ENCODE peak calls at places on chromosomes 16 and 17, in five cellular contexts. H, U, D, Y and A are unnamed samples.
A peak's percentile ranks its signal among the peaks of the same experiment; 100 is the strongest.

GRCh38 chr16:64544859-64545258 is 577.0 kb downstream of the CDH11 start:
- DNase-seq in D (no peak), H (no peak), U (no peak), Y (no peak), A (no peak)

GRCh38 chr16:3553138-3553923 is 23.9 kb downstream of the NLRC3 start:
- DNase-seq in D (peak; percentile 75), U (no peak), H (peak; percentile 4), Y (no peak), A (peak; percentile 74)

GRCh38 chr17:77036841-77037381 is 103.9 kb upstream of the SEC14L1 start:
- DNase-seq in Y (no peak), D (no peak), H (no peak), U (peak; percentile 98), A (no peak)

GRCh38 chr17:81885454-81885853 is 5.9 kb downstream of the ALYREF start:
- DNase-seq in Y (no peak), H (no peak), D (no peak), U (no peak), A (no peak)

GRCh38 chr16:48164907-48165715 is 9.3 kb upstream of the ABCC12 start:
- DNase-seq in H (peak; percentile 65), U (peak; percentile 82), Y (peak; percentile 77), D (peak; percentile 49), A (peak; percentile 87)

GRCh38 chr17:82315703-82316358 is 1.6 kb downstream of the CD7 start:
- DNase-seq in H (no peak), D (no peak), Y (no peak), U (peak; percentile 28), A (no peak)

GRCh38 chr17:68101075-68101991 is 65.8 kb downstream of the KPNA2 start:
- DNase-seq in Y (peak; percentile 71), U (peak; percentile 94), D (peak; percentile 86), H (peak; percentile 93), A (peak; percentile 100)

GRCh38 chr16:4675864-4676786 is 17.2 kb upstream of the NUDT16L1 start:
- DNase-seq in Y (no peak), D (no peak), U (no peak), H (no peak), A (no peak)

GRCh38 chr17:76240461-76241204 is at the start of gene RNF157:
- DNase-seq in U (peak; percentile 49), Y (peak; percentile 81), D (no peak), H (peak; percentile 48), A (peak; percentile 91)

GRCh38 chr16:28923652-28924398 is 1.2 kb downstream of the RABEP2 start:
- DNase-seq in D (no peak), H (no peak), Y (no peak), U (no peak), A (no peak)

GRCh38 chr17:58161566-58161965 is 5.2 kb upstream of the OR4D2 start:
- DNase-seq in Y (no peak), D (no peak), U (no peak), H (no peak), A (no peak)

GRCh38 chr17:78996781-78997201 is 12.8 kb downstream of the CANT1 start:
- DNase-seq in Y (no peak), D (no peak), U (no peak), H (no peak), A (no peak)

GRCh38 chr17:1077536-1078061 is 80.7 kb downstream of the TIMM22 start:
- DNase-seq in D (no peak), U (no peak), Y (no peak), H (no peak), A (peak; percentile 48)

GRCh38 chr17:75124819-75125162 is 6.8 kb downstream of the NT5C start:
- DNase-seq in D (no peak), U (no peak), H (no peak), Y (no peak), A (no peak)

GRCh38 chr16:56780646-56781045 is 50.7 kb downstream of the NUP93 start:
- DNase-seq in U (no peak), Y (no peak), H (no peak), D (no peak), A (no peak)

DNA sequence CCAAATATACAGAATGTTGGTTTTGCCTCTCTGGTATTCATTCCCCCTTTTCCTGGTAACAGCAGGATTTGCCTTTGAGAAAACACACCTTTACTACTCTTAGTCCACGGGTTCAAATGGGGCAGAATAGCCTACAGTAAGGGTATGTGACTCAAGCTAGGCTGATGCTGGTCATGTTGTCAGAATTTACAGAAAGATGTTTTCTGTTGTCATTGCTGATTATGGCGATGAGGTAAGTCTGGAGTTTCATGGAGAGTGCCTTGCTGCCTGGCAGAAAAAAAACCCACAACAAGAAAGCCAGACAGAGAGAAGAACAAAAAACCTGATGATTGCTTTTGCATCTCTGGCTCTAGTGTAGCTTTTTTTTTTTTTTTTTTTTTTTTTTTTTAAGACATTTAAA is 48.0 kb downstream of the SLC6A4 start:
- DNase-seq in D (no peak), Y (no peak), U (peak; percentile 95), H (no peak), A (no peak)
- H4K91ac ChIP-seq in D (no peak overlapping the region), Y (no peak overlapping the region), U (no peak overlapping the region), H (no peak overlapping the region), A (no peak overlapping the region)

GRCh38 chr16:567362-568256 is 804 bp downstream of the NHLRC4 start:
- DNase-seq in Y (no peak), D (no peak), U (no peak), H (no peak), A (no peak)

GRCh38 chr16:568401-569258 is 1.1 kb upstream of the PIGQ start:
- DNase-seq in U (no peak), D (no peak), Y (no peak), H (no peak), A (no peak)

GRCh38 chr16:572865-573650 is 3.3 kb downstream of the PIGQ start:
- DNase-seq in Y (no peak), U (no peak), H (no peak), D (no peak), A (no peak)

GRCh38 chr16:566475-567361 is at the start of gene NHLRC4:
- DNase-seq in H (peak; percentile 54), U (peak; percentile 62), Y (no peak), D (no peak), A (peak; percentile 86)

GRCh38 chr16:569445-570254 is at the start of gene PIGQ:
- DNase-seq in D (no peak), U (peak; percentile 61), H (peak; percentile 35), Y (peak; percentile 74), A (peak; percentile 83)
- H4K8ac ChIP-seq in D (peak within 1 kb of the TSS; percentile 92), U (peak within 1 kb of the TSS; percentile 98), H (peak within 1 kb of the TSS; percentile 92), Y (peak within 1 kb of the TSS; percentile 65), A (no peak within 1 kb of the TSS)

GRCh38 chr17:8695916-8696415 is 48.7 kb downstream of the CCDC42 start:
- DNase-seq in U (no peak), Y (no peak), H (no peak), D (no peak), A (peak; percentile 15)
- H4K91ac ChIP-seq in U (peak overlapping the region; percentile 100), Y (no peak overlapping the region), H (peak overlapping the region; percentile 97), D (no peak overlapping the region), A (peak overlapping the region; percentile 12)

DNA sequence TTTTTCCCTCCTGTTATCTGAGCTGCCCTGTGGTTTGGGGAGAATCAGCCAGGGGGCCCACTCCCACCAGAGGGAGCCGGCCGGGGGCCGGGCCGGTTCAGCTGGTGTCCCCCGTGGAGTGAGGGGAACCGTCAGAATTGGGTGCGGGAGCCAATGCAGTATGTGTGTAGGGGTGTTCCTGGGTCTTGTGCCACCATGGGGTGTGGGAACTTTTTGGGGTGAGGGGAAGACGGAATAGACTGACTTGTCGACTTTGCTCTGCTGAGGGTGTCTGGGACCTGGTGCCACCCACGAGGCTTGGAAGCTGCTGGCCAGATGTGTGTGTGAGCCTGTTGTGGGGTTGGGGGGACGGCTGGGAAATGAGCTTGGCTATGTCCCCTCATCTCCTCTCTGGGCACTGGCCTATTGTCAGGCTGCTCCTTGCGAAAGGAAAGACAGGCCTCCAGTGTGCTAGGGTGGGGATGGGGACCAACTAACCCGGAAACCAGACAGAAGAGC is 9.9 kb downstream of the RARA start:
- DNase-seq in Y (no peak), U (no peak), D (no peak), H (no peak), A (no peak)
- H4K8ac ChIP-seq in Y (no peak overlapping the region), U (no peak overlapping the region), D (no peak overlapping the region), H (no peak overlapping the region), A (no peak overlapping the region)

GRCh38 chr17:3952186-3952585 is 12.1 kb downstream of the ATP2A3 start:
- DNase-seq in U (no peak), D (no peak), Y (no peak), H (no peak), A (no peak)
- H4K91ac ChIP-seq in U (no peak overlapping the region), D (no peak overlapping the region), Y (no peak overlapping the region), H (no peak overlapping the region), A (no peak overlapping the region)

GRCh38 chr16:70433456-70434103 is 5.3 kb downstream of the ST3GAL2 start:
- DNase-seq in U (no peak), H (peak; percentile 87), Y (no peak), D (no peak), A (no peak)
- H4K8ac ChIP-seq in U (no peak overlapping the region), H (no peak overlapping the region), Y (no peak overlapping the region), D (no peak overlapping the region), A (no peak overlapping the region)

GRCh38 chr17:72118588-72119279 is 2.1 kb upstream of the SOX9 start:
- DNase-seq in D (no peak), U (peak; percentile 37), Y (peak; percentile 86), H (peak; percentile 88), A (peak; percentile 84)
- H4K91ac ChIP-seq in D (no peak overlapping the region), U (peak overlapping the region; percentile 50), Y (no peak overlapping the region), H (no peak overlapping the region), A (no peak overlapping the region)

GRCh38 chr16:86994215-86994614 is 323.0 kb downstream of the C16orf95 start:
- DNase-seq in D (no peak), Y (no peak), H (no peak), U (no peak), A (no peak)

GRCh38 chr16:86996081-86996480 is 321.1 kb downstream of the C16orf95 start:
- DNase-seq in U (no peak), Y (no peak), H (no peak), D (no peak), A (no peak)

GRCh38 chr16:86993426-86994110 is 323.6 kb downstream of the C16orf95 start:
- DNase-seq in U (no peak), H (no peak), Y (no peak), D (no peak), A (no peak)

GRCh38 chr16:86995456-86995855 is 321.7 kb downstream of the C16orf95 start:
- DNase-seq in D (no peak), Y (no peak), U (no peak), H (peak; percentile 22), A (no peak)

DNA sequence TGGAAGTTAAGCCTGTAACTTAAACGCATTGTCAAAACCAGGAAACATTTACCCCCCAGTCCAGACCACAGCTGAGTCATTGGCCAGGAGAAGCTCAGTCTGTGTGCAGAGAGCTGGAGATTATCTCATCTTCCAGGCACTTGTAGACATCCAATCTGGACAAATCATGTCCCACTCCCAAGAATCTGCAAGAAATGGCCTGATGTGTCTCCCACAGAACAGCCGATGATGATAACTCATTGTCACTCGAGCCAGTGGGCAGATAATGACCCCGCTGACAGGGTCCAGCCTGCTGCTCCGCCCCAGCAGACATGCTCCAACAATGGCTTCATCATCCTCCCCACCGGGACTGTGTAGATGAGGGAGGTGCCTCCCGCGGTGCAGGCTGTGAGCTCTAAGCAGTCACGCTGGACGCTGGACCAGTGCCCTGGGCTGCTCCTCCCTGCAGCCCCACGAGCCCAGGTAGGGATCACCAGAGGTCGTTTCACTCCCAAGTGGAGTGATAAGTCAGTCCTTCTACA is 322.5 kb downstream of the C16orf95 start:
- DNase-seq in D (no peak), U (no peak), H (peak; percentile 97), Y (no peak), A (no peak)
- H4K8ac ChIP-seq in D (no peak overlapping the region), U (no peak overlapping the region), H (peak overlapping the region; percentile 2), Y (no peak overlapping the region), A (no peak overlapping the region)

GRCh38 chr17:9537177-9537776 is 38.3 kb downstream of the STX8 start:
- DNase-seq in H (no peak), Y (no peak), U (no peak), D (no peak), A (no peak)
- H4K91ac ChIP-seq in H (no peak overlapping the region), Y (no peak overlapping the region), U (no peak overlapping the region), D (no peak overlapping the region), A (no peak overlapping the region)